ENCODE peak calls at places on chromosomes 16 and 17, in nine cellular contexts. One of them, this sample, is unnamed.

GRCh38 chr17:7513850-7514419 is 29.8 kb downstream of the POLR2A start:
- DNase-seq in ovary: no peak
- DNase-seq in endodermal cell: no peak
- DNase-seq in astrocyte of the spinal cord: no peak
- DNase-seq in CD8-positive, alpha-beta T cell: no peak
- DNase-seq in adrenal gland: no peak
- DNase-seq in A549: no peak
- DNase-seq in HL-60: no peak
- DNase-seq in choroid plexus epithelial cell: no peak
- DNase-seq in this sample: no peak

GRCh38 chr17:57311281-57312216 is 55.2 kb downstream of the MSI2 start:
- DNase-seq in ovary: no peak
- DNase-seq in endodermal cell: peak; percentile 49
- DNase-seq in astrocyte of the spinal cord: no peak
- DNase-seq in CD8-positive, alpha-beta T cell: no peak
- DNase-seq in adrenal gland: no peak
- DNase-seq in A549: no peak
- DNase-seq in HL-60: no peak
- DNase-seq in choroid plexus epithelial cell: no peak
- DNase-seq in this sample: no peak

GRCh38 chr17:2008332-2009126 is 16.6 kb downstream of the RTN4RL1 start:
- DNase-seq in ovary: no peak
- DNase-seq in endodermal cell: peak; percentile 53
- DNase-seq in astrocyte of the spinal cord: no peak
- DNase-seq in CD8-positive, alpha-beta T cell: no peak
- DNase-seq in adrenal gland: no peak
- DNase-seq in A549: no peak
- DNase-seq in HL-60: peak; percentile 13
- DNase-seq in choroid plexus epithelial cell: no peak
- DNase-seq in this sample: no peak

GRCh38 chr16:26987631-26988030 is 79.1 kb upstream of the C16orf82 start:
- DNase-seq in ovary: no peak
- DNase-seq in endodermal cell: peak; percentile 38
- DNase-seq in astrocyte of the spinal cord: peak; percentile 88
- DNase-seq in CD8-positive, alpha-beta T cell: no peak
- DNase-seq in adrenal gland: no peak
- DNase-seq in A549: no peak
- DNase-seq in HL-60: no peak
- DNase-seq in choroid plexus epithelial cell: peak; percentile 81
- DNase-seq in this sample: peak; percentile 46

GRCh38 chr16:69033550-69033949 is 71.9 kb upstream of the HAS3 start:
- DNase-seq in ovary: no peak
- DNase-seq in endodermal cell: no peak
- DNase-seq in astrocyte of the spinal cord: no peak
- DNase-seq in CD8-positive, alpha-beta T cell: no peak
- DNase-seq in adrenal gland: no peak
- DNase-seq in A549: no peak
- DNase-seq in HL-60: no peak
- DNase-seq in choroid plexus epithelial cell: no peak
- DNase-seq in this sample: no peak

GRCh38 chr16:72561-73537 is at the start of gene RHBDF1:
- DNase-seq in ovary: peak; percentile 71
- DNase-seq in endodermal cell: peak; percentile 92
- DNase-seq in astrocyte of the spinal cord: no peak
- DNase-seq in CD8-positive, alpha-beta T cell: no peak
- DNase-seq in adrenal gland: peak; percentile 45
- DNase-seq in A549: peak; percentile 53
- DNase-seq in HL-60: no peak
- DNase-seq in choroid plexus epithelial cell: peak; percentile 60
- DNase-seq in this sample: peak; percentile 42

GRCh38 chr17:66522591-66523272 is 220.3 kb downstream of the PRKCA start:
- DNase-seq in ovary: no peak
- DNase-seq in endodermal cell: peak; percentile 31
- DNase-seq in astrocyte of the spinal cord: no peak
- DNase-seq in CD8-positive, alpha-beta T cell: no peak
- DNase-seq in adrenal gland: peak; percentile 46
- DNase-seq in A549: no peak
- DNase-seq in HL-60: no peak
- DNase-seq in choroid plexus epithelial cell: no peak
- DNase-seq in this sample: no peak

GRCh38 chr16:61890346-61890745 is 145.9 kb downstream of the CDH8 start:
- DNase-seq in ovary: no peak
- DNase-seq in endodermal cell: no peak
- DNase-seq in astrocyte of the spinal cord: no peak
- DNase-seq in CD8-positive, alpha-beta T cell: no peak
- DNase-seq in adrenal gland: no peak
- DNase-seq in A549: no peak
- DNase-seq in HL-60: no peak
- DNase-seq in choroid plexus epithelial cell: no peak
- DNase-seq in this sample: no peak

GRCh38 chr16:23509763-23510153 is 536 bp downstream of the GGA2 start:
- DNase-seq in ovary: no peak
- DNase-seq in endodermal cell: peak; percentile 66
- DNase-seq in astrocyte of the spinal cord: peak; percentile 31
- DNase-seq in CD8-positive, alpha-beta T cell: peak; percentile 56
- DNase-seq in adrenal gland: peak; percentile 60
- DNase-seq in A549: no peak
- DNase-seq in HL-60: no peak
- DNase-seq in choroid plexus epithelial cell: peak; percentile 42
- DNase-seq in this sample: peak; percentile 28

GRCh38 chr17:57455063-57455914 is 199.0 kb downstream of the MSI2 start:
- DNase-seq in ovary: no peak
- DNase-seq in endodermal cell: no peak
- DNase-seq in astrocyte of the spinal cord: peak; percentile 97
- DNase-seq in CD8-positive, alpha-beta T cell: peak; percentile 65
- DNase-seq in adrenal gland: no peak
- DNase-seq in A549: no peak
- DNase-seq in HL-60: peak; percentile 94
- DNase-seq in choroid plexus epithelial cell: peak; percentile 87
- DNase-seq in this sample: no peak

GRCh38 chr16:15486661-15487060 is 52.3 kb downstream of the BMERB1 start:
- DNase-seq in ovary: no peak
- DNase-seq in endodermal cell: no peak
- DNase-seq in astrocyte of the spinal cord: no peak
- DNase-seq in CD8-positive, alpha-beta T cell: no peak
- DNase-seq in adrenal gland: no peak
- DNase-seq in A549: no peak
- DNase-seq in HL-60: no peak
- DNase-seq in choroid plexus epithelial cell: no peak
- DNase-seq in this sample: no peak
- H3K4me3 ChIP-seq in ovary: no peak overlapping the region
- H3K4me3 ChIP-seq in endodermal cell: no peak overlapping the region
- H3K4me3 ChIP-seq in astrocyte of the spinal cord: no peak overlapping the region
- H3K4me3 ChIP-seq in CD8-positive, alpha-beta T cell: no peak overlapping the region
- H3K4me3 ChIP-seq in adrenal gland: no peak overlapping the region
- H3K4me3 ChIP-seq in A549: no peak overlapping the region
- H3K4me3 ChIP-seq in HL-60: no peak overlapping the region
- H3K4me3 ChIP-seq in choroid plexus epithelial cell: no peak overlapping the region
- H3K4me3 ChIP-seq in this sample: no peak overlapping the region

DNA sequence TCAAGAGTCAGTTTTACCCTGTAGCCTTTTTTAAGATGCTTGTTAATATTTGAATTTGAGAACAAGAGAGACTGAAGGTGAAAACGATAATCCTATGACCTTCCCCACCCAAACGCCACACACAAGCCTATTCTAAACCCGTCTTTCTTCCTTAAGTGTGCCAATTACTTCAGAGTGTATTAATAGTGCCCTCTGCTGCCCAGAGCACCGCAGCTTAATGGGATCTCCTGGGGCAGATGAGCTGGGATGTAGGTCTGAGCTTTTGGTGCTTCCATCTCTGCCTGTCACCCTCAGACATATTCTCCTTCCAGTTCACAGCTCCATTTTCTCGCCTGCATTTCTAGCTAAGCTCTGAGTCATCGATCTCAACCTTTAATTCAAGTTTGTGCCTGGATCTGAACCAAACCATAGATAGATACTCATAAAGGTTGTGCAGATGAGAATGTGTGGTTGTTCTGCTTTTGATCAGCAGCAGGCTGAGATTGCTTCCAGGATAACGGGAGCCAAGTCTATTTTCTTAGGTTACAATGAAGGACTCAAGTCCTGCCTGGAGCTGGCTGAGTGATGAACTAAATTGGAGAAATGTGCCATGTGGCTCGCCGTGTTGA is 46.4 kb upstream of the CDH13 start:
- DNase-seq in ovary: no peak
- DNase-seq in endodermal cell: peak; percentile 72
- DNase-seq in astrocyte of the spinal cord: peak; percentile 14
- DNase-seq in CD8-positive, alpha-beta T cell: no peak
- DNase-seq in adrenal gland: no peak
- DNase-seq in A549: peak; percentile 8
- DNase-seq in HL-60: peak; percentile 2
- DNase-seq in choroid plexus epithelial cell: peak; percentile 13
- DNase-seq in this sample: peak; percentile 3
- TF ChIP-seq CTCF in ovary: no peak
- TF ChIP-seq CTCF in endodermal cell: peak; percentile 70
- TF ChIP-seq CTCF in astrocyte of the spinal cord: no peak
- TF ChIP-seq CTCF in CD8-positive, alpha-beta T cell: no peak
- TF ChIP-seq CTCF in adrenal gland: no peak
- TF ChIP-seq CTCF in A549: no peak
- TF ChIP-seq CTCF in HL-60: no peak
- TF ChIP-seq CTCF in choroid plexus epithelial cell: peak; percentile 45
- TF ChIP-seq CTCF in this sample: no peak

GRCh38 chr16:30895592-30896202 is 717 bp upstream of the CTF1 start:
- DNase-seq in ovary: peak; percentile 36
- DNase-seq in endodermal cell: no peak
- DNase-seq in astrocyte of the spinal cord: no peak
- DNase-seq in CD8-positive, alpha-beta T cell: no peak
- DNase-seq in adrenal gland: no peak
- DNase-seq in A549: no peak
- DNase-seq in HL-60: no peak
- DNase-seq in choroid plexus epithelial cell: no peak
- DNase-seq in this sample: peak; percentile 13

GRCh38 chr16:30896203-30896889 is at the start of gene CTF1:
- DNase-seq in ovary: peak; percentile 92
- DNase-seq in endodermal cell: peak; percentile 93
- DNase-seq in astrocyte of the spinal cord: peak; percentile 88
- DNase-seq in CD8-positive, alpha-beta T cell: no peak
- DNase-seq in adrenal gland: peak; percentile 80
- DNase-seq in A549: no peak
- DNase-seq in HL-60: no peak
- DNase-seq in choroid plexus epithelial cell: peak; percentile 82
- DNase-seq in this sample: peak; percentile 85

GRCh38 chr16:30893744-30894539 is at the start of gene BCL7C:
- DNase-seq in ovary: peak; percentile 89
- DNase-seq in endodermal cell: peak; percentile 96
- DNase-seq in astrocyte of the spinal cord: peak; percentile 86
- DNase-seq in CD8-positive, alpha-beta T cell: peak; percentile 86
- DNase-seq in adrenal gland: peak; percentile 96
- DNase-seq in A549: peak; percentile 67
- DNase-seq in HL-60: peak; percentile 88
- DNase-seq in choroid plexus epithelial cell: peak; percentile 76
- DNase-seq in this sample: peak; percentile 70

GRCh38 chr16:30893082-30893743 is 664 bp downstream of the BCL7C start:
- DNase-seq in ovary: no peak
- DNase-seq in endodermal cell: peak; percentile 60
- DNase-seq in astrocyte of the spinal cord: no peak
- DNase-seq in CD8-positive, alpha-beta T cell: no peak
- DNase-seq in adrenal gland: peak; percentile 29
- DNase-seq in A549: no peak
- DNase-seq in HL-60: peak; percentile 31
- DNase-seq in choroid plexus epithelial cell: no peak
- DNase-seq in this sample: no peak

DNA sequence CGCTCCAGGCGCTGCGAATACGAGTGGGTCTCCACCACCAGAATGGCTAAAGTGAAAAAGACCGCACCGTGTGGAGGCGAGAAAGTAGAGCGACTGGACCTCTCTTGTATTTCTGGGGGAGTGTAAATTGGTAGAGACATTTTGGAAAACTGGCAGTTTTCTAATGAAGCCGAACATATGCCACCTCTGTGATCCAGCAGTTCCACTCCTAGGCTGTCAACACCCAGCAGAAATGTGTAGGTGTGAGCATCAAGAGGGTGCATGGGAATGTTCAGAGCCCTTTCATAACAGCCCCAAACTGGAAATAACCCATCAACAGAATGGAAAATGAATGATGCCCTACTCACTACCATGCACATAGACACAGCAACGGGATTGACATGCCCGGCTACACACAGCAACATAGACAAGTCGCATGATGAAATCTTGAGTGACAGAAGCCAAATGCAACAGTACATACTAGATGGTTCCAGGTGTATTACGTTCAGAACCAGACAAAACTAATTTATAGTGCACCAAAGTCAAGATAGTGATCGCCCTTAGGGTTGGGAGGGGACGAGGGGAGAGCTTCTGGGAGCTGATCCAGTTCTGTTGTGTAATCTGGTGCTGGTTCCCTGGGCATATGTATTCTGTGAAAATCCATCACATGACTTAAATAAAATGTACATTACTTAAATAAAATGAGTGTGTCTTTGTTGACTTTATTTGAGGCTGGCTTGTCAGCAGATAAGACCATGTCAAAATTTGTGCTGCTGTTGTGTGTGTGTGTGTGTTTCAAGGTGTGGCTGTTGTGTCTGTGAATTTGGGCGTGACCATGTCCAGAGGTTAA is 877 bp upstream of the BCL7C start:
- DNase-seq in ovary: no peak
- DNase-seq in endodermal cell: no peak
- DNase-seq in astrocyte of the spinal cord: no peak
- DNase-seq in CD8-positive, alpha-beta T cell: no peak
- DNase-seq in adrenal gland: peak; percentile 25
- DNase-seq in A549: no peak
- DNase-seq in HL-60: no peak
- DNase-seq in choroid plexus epithelial cell: no peak
- DNase-seq in this sample: peak; percentile 51
- H3K4me3 ChIP-seq in ovary: peak overlapping the region; percentile 74
- H3K4me3 ChIP-seq in endodermal cell: peak overlapping the region; percentile 32
- H3K4me3 ChIP-seq in astrocyte of the spinal cord: peak overlapping the region; percentile 42
- H3K4me3 ChIP-seq in CD8-positive, alpha-beta T cell: no peak overlapping the region
- H3K4me3 ChIP-seq in adrenal gland: no peak overlapping the region
- H3K4me3 ChIP-seq in A549: peak overlapping the region; percentile 56
- H3K4me3 ChIP-seq in HL-60: no peak overlapping the region
- H3K4me3 ChIP-seq in choroid plexus epithelial cell: peak overlapping the region; percentile 82
- H3K4me3 ChIP-seq in this sample: peak overlapping the region; percentile 90

GRCh38 chr17:29620779-29621500 is 1.8 kb downstream of the CORO6 start:
- DNase-seq in ovary: no peak
- DNase-seq in endodermal cell: peak; percentile 54
- DNase-seq in astrocyte of the spinal cord: no peak
- DNase-seq in CD8-positive, alpha-beta T cell: no peak
- DNase-seq in adrenal gland: no peak
- DNase-seq in A549: no peak
- DNase-seq in HL-60: no peak
- DNase-seq in choroid plexus epithelial cell: no peak
- DNase-seq in this sample: no peak

GRCh38 chr17:29620271-29620670 is 2.4 kb downstream of the CORO6 start:
- DNase-seq in ovary: no peak
- DNase-seq in endodermal cell: peak; percentile 82
- DNase-seq in astrocyte of the spinal cord: peak; percentile 29
- DNase-seq in CD8-positive, alpha-beta T cell: no peak
- DNase-seq in adrenal gland: no peak
- DNase-seq in A549: peak; percentile 55
- DNase-seq in HL-60: no peak
- DNase-seq in choroid plexus epithelial cell: peak; percentile 45
- DNase-seq in this sample: no peak

GRCh38 chr17:29618272-29619065 is 4.2 kb downstream of the CORO6 start:
- DNase-seq in ovary: no peak
- DNase-seq in endodermal cell: no peak
- DNase-seq in astrocyte of the spinal cord: no peak
- DNase-seq in CD8-positive, alpha-beta T cell: no peak
- DNase-seq in adrenal gland: no peak
- DNase-seq in A549: no peak
- DNase-seq in HL-60: no peak
- DNase-seq in choroid plexus epithelial cell: no peak
- DNase-seq in this sample: no peak

GRCh38 chr17:29617481-29618271 is 5.0 kb downstream of the CORO6 start:
- DNase-seq in ovary: no peak
- DNase-seq in endodermal cell: peak; percentile 96
- DNase-seq in astrocyte of the spinal cord: peak; percentile 59
- DNase-seq in CD8-positive, alpha-beta T cell: peak; percentile 91
- DNase-seq in adrenal gland: peak; percentile 79
- DNase-seq in A549: peak; percentile 85
- DNase-seq in HL-60: peak; percentile 92
- DNase-seq in choroid plexus epithelial cell: peak; percentile 84
- DNase-seq in this sample: peak; percentile 45

GRCh38 chr17:29619251-29619650 is 3.5 kb downstream of the CORO6 start:
- DNase-seq in ovary: no peak
- DNase-seq in endodermal cell: peak; percentile 78
- DNase-seq in astrocyte of the spinal cord: peak; percentile 29
- DNase-seq in CD8-positive, alpha-beta T cell: no peak
- DNase-seq in adrenal gland: no peak
- DNase-seq in A549: no peak
- DNase-seq in HL-60: peak; percentile 24
- DNase-seq in choroid plexus epithelial cell: peak; percentile 59
- DNase-seq in this sample: peak; percentile 33
- TF ChIP-seq CTCF in ovary: no peak
- TF ChIP-seq CTCF in endodermal cell: peak; percentile 67
- TF ChIP-seq CTCF in astrocyte of the spinal cord: peak; percentile 41
- TF ChIP-seq CTCF in CD8-positive, alpha-beta T cell: no peak
- TF ChIP-seq CTCF in adrenal gland: no peak
- TF ChIP-seq CTCF in A549: peak; percentile 29
- TF ChIP-seq CTCF in HL-60: peak; percentile 3
- TF ChIP-seq CTCF in choroid plexus epithelial cell: peak; percentile 46
- TF ChIP-seq CTCF in this sample: no peak

This sample was measured in fibroblast of the aortic adventitia.